ENCODE peak calls at places on chromosomes 4 and X, in seven cellular contexts. U is A673; Q is activated CD8-positive, alpha-beta memory T cell treated with anti-CD3 and anti-CD28 coated beads for 1 hour; I is dermis blood vessel endothelial cell; Z is CD8-positive, alpha-beta T cell; G is Daoy; T is non-pigmented ciliary epithelial cell. L is an unnamed sample.

GRCh38 chrX:112368371-112368770 is 285.8 kb upstream of the TRPC5 start:
- DNase-seq in U (no peak), Q (no peak), I (no peak), Z (no peak), G (no peak), T (no peak), L (no peak)

GRCh38 chr4:126772662-126773061 is 860.1 kb upstream of the INTU start:
- DNase-seq in U (no peak), Q (no peak), I (no peak), Z (no peak), G (no peak), T (no peak), L (no peak)

GRCh38 chrX:134794692-134795091 is 136.4 kb upstream of the PLAC1 start:
- DNase-seq in U (no peak), Q (no peak), I (no peak), Z (no peak), G (no peak), T (no peak), L (no peak)

GRCh38 chr4:32203340-32203739 is 1483.2 kb downstream of the PCDH7 start:
- DNase-seq in U (no peak), Q (no peak), I (no peak), Z (no peak), G (no peak), T (no peak), L (no peak)

GRCh38 chrX:20361890-20362262 is 95.2 kb upstream of the RPS6KA3 start:
- DNase-seq in U (peak), Q (no peak), I (no peak), Z (no peak), G (peak), T (no peak), L (no peak)

GRCh38 chr4:52592287-52592686 is 66.8 kb downstream of the USP46 start:
- DNase-seq in U (no peak), Q (no peak), I (no peak), Z (no peak), G (no peak), T (no peak), L (no peak)

GRCh38 chr4:2257361-2258001 is 4.4 kb downstream of the MXD4 start:
- DNase-seq in U (no peak), Q (no peak), I (no peak), Z (no peak), G (peak), T (no peak), L (no peak)

GRCh38 chr4:144666539-144667175 is 20.7 kb downstream of the HHIP start:
- DNase-seq in U (no peak), Q (no peak), I (peak), Z (no peak), G (peak), T (peak), L (no peak)

GRCh38 chr4:15720846-15721245 is 18.0 kb downstream of the BST1 start:
- DNase-seq in U (no peak), Q (no peak), I (no peak), Z (no peak), G (no peak), T (no peak), L (no peak)

GRCh38 chrX:109936114-109936513 is 66.8 kb upstream of the TMEM164 start:
- DNase-seq in U (no peak), Q (no peak), I (peak), Z (no peak), G (no peak), T (no peak), L (no peak)

GRCh38 chrX:56797966-56798711 is 69.1 kb downstream of the NBDY start:
- DNase-seq in U (no peak), Q (no peak), I (no peak), Z (no peak), G (no peak), T (no peak), L (peak)

GRCh38 chrX:115989686-115990085 is 180.9 kb upstream of the AGTR2 start:
- DNase-seq in U (no peak), Q (no peak), I (no peak), Z (no peak), G (no peak), T (no peak), L (no peak)

GRCh38 chrX:68432648-68433047 is 647 bp downstream of the OPHN1 start:
- DNase-seq in U (no peak), Q (no peak), I (peak), Z (no peak), G (peak), T (no peak), L (no peak)

GRCh38 chr4:8861576-8862279 is 9.9 kb downstream of the HMX1 start:
- DNase-seq in U (no peak), Q (no peak), I (no peak), Z (no peak), G (no peak), T (no peak), L (peak)

GRCh38 chr4:81632581-81633247 is 161.0 kb upstream of the RASGEF1B start:
- DNase-seq in U (no peak), Q (no peak), I (no peak), Z (no peak), G (peak), T (no peak), L (no peak)

GRCh38 chr4:186190456-186191265 is 706 bp upstream of the CYP4V2 start:
- DNase-seq in U (peak), Q (no peak), I (peak), Z (peak), G (peak), T (no peak), L (peak)

GRCh38 chr4:143564472-143564871 is 51.0 kb downstream of the SMARCA5 start:
- DNase-seq in U (no peak), Q (no peak), I (no peak), Z (no peak), G (no peak), T (no peak), L (no peak)

GRCh38 chr4:141391771-141392170 is 171.1 kb downstream of the ZNF330 start:
- DNase-seq in U (no peak), Q (no peak), I (no peak), Z (no peak), G (no peak), T (no peak), L (no peak)

GRCh38 chr4:80196259-80197131 is 808 bp upstream of the PRDM8 start:
- DNase-seq in U (no peak), Q (no peak), I (no peak), Z (no peak), G (no peak), T (no peak), L (peak)

GRCh38 chr4:154739111-154739510 is 4.7 kb upstream of the LRAT start:
- DNase-seq in U (peak), Q (no peak), I (no peak), Z (no peak), G (no peak), T (no peak), L (peak)

GRCh38 chrX:129744881-129745321 is 6.1 kb downstream of the XPNPEP2 start:
- DNase-seq in U (no peak), Q (no peak), I (no peak), Z (peak), G (no peak), T (no peak), L (no peak)

GRCh38 chr4:121096629-121097028 is 24.3 kb upstream of the NDNF start:
- DNase-seq in U (peak), Q (no peak), I (peak), Z (no peak), G (no peak), T (no peak), L (no peak)

GRCh38 chr4:153643406-153644016 is 40.6 kb upstream of the TLR2 start:
- DNase-seq in U (peak), Q (no peak), I (peak), Z (no peak), G (no peak), T (no peak), L (no peak)

GRCh38 chrX:13092455-13092941 is 48.1 kb upstream of the FAM9C start:
- DNase-seq in U (no peak), Q (peak), I (peak), Z (peak), G (no peak), T (no peak), L (no peak)